ENCODE peak calls at places on chromosomes 3 and 15, in five cellular contexts. One of them, this sample, is unnamed.

GRCh38 chr3:141331370-141332318 is 36.7 kb upstream of the ZBTB38 start:
- DNase-seq in AG20443: peak
- DNase-seq in GM23248: peak
- DNase-seq in endothelial cell: no peak
- DNase-seq in stimulated activated CD4-positive, alpha-beta T cell treated with anti-CD3 and anti-CD28 coated beads, Interleukin-12 subunit alpha, Interleukin-12 subunit beta, amount 100 ng/mL, for 24 hours: no peak
- DNase-seq in this sample: peak

GRCh38 chr3:108804437-108804836 is 18.1 kb upstream of the TRAT1 start:
- DNase-seq in AG20443: no peak
- DNase-seq in endothelial cell: no peak
- DNase-seq in GM23248: no peak
- DNase-seq in stimulated activated CD4-positive, alpha-beta T cell treated with anti-CD3 and anti-CD28 coated beads, Interleukin-12 subunit alpha, Interleukin-12 subunit beta, amount 100 ng/mL, for 24 hours: no peak
- DNase-seq in this sample: no peak

GRCh38 chr3:69200384-69201068 is 78.1 kb upstream of the LMOD3 start:
- DNase-seq in stimulated activated CD4-positive, alpha-beta T cell treated with anti-CD3 and anti-CD28 coated beads, Interleukin-12 subunit alpha, Interleukin-12 subunit beta, amount 100 ng/mL, for 24 hours: peak
- DNase-seq in endothelial cell: no peak
- DNase-seq in AG20443: peak
- DNase-seq in GM23248: no peak
- DNase-seq in this sample: peak

GRCh38 chr3:99808163-99808794 is 9.4 kb upstream of the CMSS1 start:
- DNase-seq in AG20443: peak
- DNase-seq in stimulated activated CD4-positive, alpha-beta T cell treated with anti-CD3 and anti-CD28 coated beads, Interleukin-12 subunit alpha, Interleukin-12 subunit beta, amount 100 ng/mL, for 24 hours: no peak
- DNase-seq in GM23248: peak
- DNase-seq in endothelial cell: peak
- DNase-seq in this sample: peak

GRCh38 chr15:85314653-85315052 is 65.8 kb upstream of the AKAP13 start:
- DNase-seq in endothelial cell: no peak
- DNase-seq in GM23248: peak
- DNase-seq in AG20443: no peak
- DNase-seq in stimulated activated CD4-positive, alpha-beta T cell treated with anti-CD3 and anti-CD28 coated beads, Interleukin-12 subunit alpha, Interleukin-12 subunit beta, amount 100 ng/mL, for 24 hours: no peak
- DNase-seq in this sample: no peak

GRCh38 chr3:111715911-111716523 is 120.9 kb upstream of the ZBED2 start:
- DNase-seq in GM23248: peak
- DNase-seq in stimulated activated CD4-positive, alpha-beta T cell treated with anti-CD3 and anti-CD28 coated beads, Interleukin-12 subunit alpha, Interleukin-12 subunit beta, amount 100 ng/mL, for 24 hours: peak
- DNase-seq in AG20443: peak
- DNase-seq in endothelial cell: peak
- DNase-seq in this sample: peak

GRCh38 chr15:92631721-92632120 is 23.9 kb downstream of the FAM174B start:
- DNase-seq in stimulated activated CD4-positive, alpha-beta T cell treated with anti-CD3 and anti-CD28 coated beads, Interleukin-12 subunit alpha, Interleukin-12 subunit beta, amount 100 ng/mL, for 24 hours: no peak
- DNase-seq in AG20443: no peak
- DNase-seq in endothelial cell: no peak
- DNase-seq in GM23248: no peak
- DNase-seq in this sample: no peak

GRCh38 chr3:56484525-56485024 is 16.3 kb upstream of the ERC2 start:
- DNase-seq in endothelial cell: no peak
- DNase-seq in GM23248: no peak
- DNase-seq in AG20443: no peak
- DNase-seq in stimulated activated CD4-positive, alpha-beta T cell treated with anti-CD3 and anti-CD28 coated beads, Interleukin-12 subunit alpha, Interleukin-12 subunit beta, amount 100 ng/mL, for 24 hours: no peak
- DNase-seq in this sample: no peak

GRCh38 chr15:37981781-37982180 is 47.3 kb downstream of the TMCO5A start:
- DNase-seq in GM23248: peak
- DNase-seq in AG20443: peak
- DNase-seq in endothelial cell: no peak
- DNase-seq in stimulated activated CD4-positive, alpha-beta T cell treated with anti-CD3 and anti-CD28 coated beads, Interleukin-12 subunit alpha, Interleukin-12 subunit beta, amount 100 ng/mL, for 24 hours: no peak
- DNase-seq in this sample: peak

GRCh38 chr15:85825118-85825517 is 30.4 kb upstream of the KLHL25 start:
- DNase-seq in AG20443: no peak
- DNase-seq in GM23248: no peak
- DNase-seq in endothelial cell: no peak
- DNase-seq in stimulated activated CD4-positive, alpha-beta T cell treated with anti-CD3 and anti-CD28 coated beads, Interleukin-12 subunit alpha, Interleukin-12 subunit beta, amount 100 ng/mL, for 24 hours: no peak
- DNase-seq in this sample: peak

GRCh38 chr3:32428092-32429068 is 36.7 kb downstream of the CMTM7 start:
- DNase-seq in endothelial cell: no peak
- DNase-seq in GM23248: no peak
- DNase-seq in AG20443: no peak
- DNase-seq in stimulated activated CD4-positive, alpha-beta T cell treated with anti-CD3 and anti-CD28 coated beads, Interleukin-12 subunit alpha, Interleukin-12 subunit beta, amount 100 ng/mL, for 24 hours: no peak
- DNase-seq in this sample: no peak

GRCh38 chr15:29695486-29696167 is 126.6 kb downstream of the TJP1 start:
- DNase-seq in endothelial cell: no peak
- DNase-seq in GM23248: no peak
- DNase-seq in stimulated activated CD4-positive, alpha-beta T cell treated with anti-CD3 and anti-CD28 coated beads, Interleukin-12 subunit alpha, Interleukin-12 subunit beta, amount 100 ng/mL, for 24 hours: no peak
- DNase-seq in AG20443: no peak
- DNase-seq in this sample: no peak

GRCh38 chr15:38038659-38039442 is 104.4 kb downstream of the TMCO5A start:
- DNase-seq in endothelial cell: no peak
- DNase-seq in stimulated activated CD4-positive, alpha-beta T cell treated with anti-CD3 and anti-CD28 coated beads, Interleukin-12 subunit alpha, Interleukin-12 subunit beta, amount 100 ng/mL, for 24 hours: no peak
- DNase-seq in GM23248: peak
- DNase-seq in AG20443: peak
- DNase-seq in this sample: no peak

GRCh38 chr15:68552344-68552743 is 26.4 kb upstream of the CORO2B start:
- DNase-seq in GM23248: no peak
- DNase-seq in stimulated activated CD4-positive, alpha-beta T cell treated with anti-CD3 and anti-CD28 coated beads, Interleukin-12 subunit alpha, Interleukin-12 subunit beta, amount 100 ng/mL, for 24 hours: no peak
- DNase-seq in AG20443: no peak
- DNase-seq in endothelial cell: no peak
- DNase-seq in this sample: no peak

GRCh38 chr15:101237161-101237775 is 14.6 kb downstream of the CHSY1 start:
- DNase-seq in stimulated activated CD4-positive, alpha-beta T cell treated with anti-CD3 and anti-CD28 coated beads, Interleukin-12 subunit alpha, Interleukin-12 subunit beta, amount 100 ng/mL, for 24 hours: no peak
- DNase-seq in endothelial cell: no peak
- DNase-seq in AG20443: no peak
- DNase-seq in GM23248: no peak
- DNase-seq in this sample: no peak

GRCh38 chr3:17967111-17967510 is 224.7 kb upstream of the TBC1D5 start:
- DNase-seq in AG20443: peak
- DNase-seq in endothelial cell: no peak
- DNase-seq in GM23248: no peak
- DNase-seq in stimulated activated CD4-positive, alpha-beta T cell treated with anti-CD3 and anti-CD28 coated beads, Interleukin-12 subunit alpha, Interleukin-12 subunit beta, amount 100 ng/mL, for 24 hours: no peak
- DNase-seq in this sample: no peak

GRCh38 chr15:27059610-27060202 is 88.7 kb downstream of the GABRG3 start:
- DNase-seq in GM23248: peak
- DNase-seq in AG20443: peak
- DNase-seq in endothelial cell: peak
- DNase-seq in stimulated activated CD4-positive, alpha-beta T cell treated with anti-CD3 and anti-CD28 coated beads, Interleukin-12 subunit alpha, Interleukin-12 subunit beta, amount 100 ng/mL, for 24 hours: peak
- DNase-seq in this sample: peak

GRCh38 chr3:112376996-112377395 is 44.0 kb downstream of the CD200 start:
- DNase-seq in stimulated activated CD4-positive, alpha-beta T cell treated with anti-CD3 and anti-CD28 coated beads, Interleukin-12 subunit alpha, Interleukin-12 subunit beta, amount 100 ng/mL, for 24 hours: no peak
- DNase-seq in AG20443: no peak
- DNase-seq in GM23248: peak
- DNase-seq in endothelial cell: no peak
- DNase-seq in this sample: no peak

GRCh38 chr3:71563827-71564226 is 19.7 kb downstream of the FOXP1 start:
- DNase-seq in stimulated activated CD4-positive, alpha-beta T cell treated with anti-CD3 and anti-CD28 coated beads, Interleukin-12 subunit alpha, Interleukin-12 subunit beta, amount 100 ng/mL, for 24 hours: no peak
- DNase-seq in endothelial cell: no peak
- DNase-seq in GM23248: no peak
- DNase-seq in AG20443: no peak
- DNase-seq in this sample: no peak

GRCh38 chr3:149507491-149508324 is 33.2 kb downstream of the TM4SF4 start:
- DNase-seq in stimulated activated CD4-positive, alpha-beta T cell treated with anti-CD3 and anti-CD28 coated beads, Interleukin-12 subunit alpha, Interleukin-12 subunit beta, amount 100 ng/mL, for 24 hours: no peak
- DNase-seq in AG20443: peak
- DNase-seq in GM23248: peak
- DNase-seq in endothelial cell: no peak
- DNase-seq in this sample: peak

GRCh38 chr15:84781505-84781904 is 33.1 kb downstream of the ZNF592 start:
- DNase-seq in endothelial cell: no peak
- DNase-seq in stimulated activated CD4-positive, alpha-beta T cell treated with anti-CD3 and anti-CD28 coated beads, Interleukin-12 subunit alpha, Interleukin-12 subunit beta, amount 100 ng/mL, for 24 hours: no peak
- DNase-seq in GM23248: peak
- DNase-seq in AG20443: no peak
- DNase-seq in this sample: no peak

GRCh38 chr3:59658236-59658635 is 608.4 kb upstream of the CFAP20DC start:
- DNase-seq in AG20443: no peak
- DNase-seq in GM23248: no peak
- DNase-seq in stimulated activated CD4-positive, alpha-beta T cell treated with anti-CD3 and anti-CD28 coated beads, Interleukin-12 subunit alpha, Interleukin-12 subunit beta, amount 100 ng/mL, for 24 hours: no peak
- DNase-seq in endothelial cell: no peak
- DNase-seq in this sample: no peak

GRCh38 chr15:29668120-29668602 is 154.1 kb downstream of the TJP1 start:
- DNase-seq in AG20443: peak
- DNase-seq in stimulated activated CD4-positive, alpha-beta T cell treated with anti-CD3 and anti-CD28 coated beads, Interleukin-12 subunit alpha, Interleukin-12 subunit beta, amount 100 ng/mL, for 24 hours: peak
- DNase-seq in GM23248: peak
- DNase-seq in endothelial cell: peak
- DNase-seq in this sample: peak

GRCh38 chr3:47042231-47042791 is 62.8 kb downstream of the NBEAL2 start:
- DNase-seq in AG20443: no peak
- DNase-seq in GM23248: no peak
- DNase-seq in endothelial cell: no peak
- DNase-seq in stimulated activated CD4-positive, alpha-beta T cell treated with anti-CD3 and anti-CD28 coated beads, Interleukin-12 subunit alpha, Interleukin-12 subunit beta, amount 100 ng/mL, for 24 hours: no peak
- DNase-seq in this sample: no peak

GRCh38 chr3:47865192-47865591 is 62.3 kb downstream of the DHX30 start:
- DNase-seq in GM23248: peak
- DNase-seq in endothelial cell: no peak
- DNase-seq in AG20443: peak
- DNase-seq in stimulated activated CD4-positive, alpha-beta T cell treated with anti-CD3 and anti-CD28 coated beads, Interleukin-12 subunit alpha, Interleukin-12 subunit beta, amount 100 ng/mL, for 24 hours: no peak
- DNase-seq in this sample: peak

GRCh38 chr3:194577985-194578905 is 55.0 kb downstream of the TMEM44 start:
- DNase-seq in stimulated activated CD4-positive, alpha-beta T cell treated with anti-CD3 and anti-CD28 coated beads, Interleukin-12 subunit alpha, Interleukin-12 subunit beta, amount 100 ng/mL, for 24 hours: peak
- DNase-seq in endothelial cell: no peak
- DNase-seq in GM23248: peak
- DNase-seq in AG20443: peak
- DNase-seq in this sample: no peak

GRCh38 chr15:66800584-66801235 is 98.7 kb downstream of the SMAD6 start:
- DNase-seq in AG20443: peak
- DNase-seq in endothelial cell: no peak
- DNase-seq in stimulated activated CD4-positive, alpha-beta T cell treated with anti-CD3 and anti-CD28 coated beads, Interleukin-12 subunit alpha, Interleukin-12 subunit beta, amount 100 ng/mL, for 24 hours: no peak
- DNase-seq in GM23248: peak
- DNase-seq in this sample: no peak

GRCh38 chr3:73729969-73730440 is 105.3 kb upstream of the PDZRN3 start:
- DNase-seq in stimulated activated CD4-positive, alpha-beta T cell treated with anti-CD3 and anti-CD28 coated beads, Interleukin-12 subunit alpha, Interleukin-12 subunit beta, amount 100 ng/mL, for 24 hours: no peak
- DNase-seq in GM23248: no peak
- DNase-seq in AG20443: no peak
- DNase-seq in endothelial cell: no peak
- DNase-seq in this sample: no peak

GRCh38 chr3:80649170-80649569 is 881.4 kb upstream of the ROBO1 start:
- DNase-seq in AG20443: no peak
- DNase-seq in endothelial cell: no peak
- DNase-seq in GM23248: no peak
- DNase-seq in stimulated activated CD4-positive, alpha-beta T cell treated with anti-CD3 and anti-CD28 coated beads, Interleukin-12 subunit alpha, Interleukin-12 subunit beta, amount 100 ng/mL, for 24 hours: no peak
- DNase-seq in this sample: no peak

GRCh38 chr15:42194502-42194901 is 13.6 kb downstream of the VPS39 start:
- DNase-seq in AG20443: no peak
- DNase-seq in endothelial cell: no peak
- DNase-seq in GM23248: peak
- DNase-seq in stimulated activated CD4-positive, alpha-beta T cell treated with anti-CD3 and anti-CD28 coated beads, Interleukin-12 subunit alpha, Interleukin-12 subunit beta, amount 100 ng/mL, for 24 hours: no peak
- DNase-seq in this sample: no peak

GRCh38 chr3:177191108-177191779 is 6.0 kb downstream of the TBL1XR1 start:
- DNase-seq in GM23248: no peak
- DNase-seq in endothelial cell: no peak
- DNase-seq in stimulated activated CD4-positive, alpha-beta T cell treated with anti-CD3 and anti-CD28 coated beads, Interleukin-12 subunit alpha, Interleukin-12 subunit beta, amount 100 ng/mL, for 24 hours: no peak
- DNase-seq in AG20443: no peak
- DNase-seq in this sample: no peak

GRCh38 chr15:69976366-69976994 is 121.2 kb downstream of the TLE3 start:
- DNase-seq in endothelial cell: peak
- DNase-seq in AG20443: peak
- DNase-seq in GM23248: peak
- DNase-seq in stimulated activated CD4-positive, alpha-beta T cell treated with anti-CD3 and anti-CD28 coated beads, Interleukin-12 subunit alpha, Interleukin-12 subunit beta, amount 100 ng/mL, for 24 hours: peak
- DNase-seq in this sample: peak

GRCh38 chr15:76199106-76200082 is 111.9 kb downstream of the ETFA start:
- DNase-seq in AG20443: peak
- DNase-seq in endothelial cell: no peak
- DNase-seq in stimulated activated CD4-positive, alpha-beta T cell treated with anti-CD3 and anti-CD28 coated beads, Interleukin-12 subunit alpha, Interleukin-12 subunit beta, amount 100 ng/mL, for 24 hours: no peak
- DNase-seq in GM23248: peak
- DNase-seq in this sample: no peak